ENCODE peak calls at places on chromosomes 11 and 22, in seven cellular contexts. V is spleen, D is transverse colon, U is SJSA1, S is ovary, X is heart right ventricle, I is astrocyte. O is an unnamed sample. For H3K4me1, the result is how much of the 10 kb centered on the place peaks cover.

GRCh38 chr22:40534379-40535188 is 101.9 kb downstream of the MRTFA start:
- DNase-seq in S (no peak), D (no peak), X (no peak), U (peak), I (peak), V (no peak), O (no peak)

GRCh38 chr11:133968300-133968699 is 11.5 kb upstream of the IGSF9B start:
- DNase-seq in S (no peak), D (no peak), V (no peak), X (no peak), U (no peak), I (no peak), O (no peak)

GRCh38 chr22:23357028-23357427 is 176.7 kb downstream of the BCR start:
- DNase-seq in U (no peak), I (no peak), V (peak), D (no peak), S (no peak), X (no peak), O (no peak)

GRCh38 chr11:66727883-66728759 is 895 bp downstream of the SPTBN2 start:
- DNase-seq in V (no peak), X (no peak), U (no peak), I (no peak), D (peak), S (no peak), O (no peak)

GRCh38 chr11:113415343-113415742 is 27.8 kb downstream of the ANKK1 start:
- DNase-seq in I (no peak), S (no peak), D (no peak), X (no peak), V (peak), U (no peak), O (no peak)

GRCh38 chr11:1876361-1877063 is 15.2 kb downstream of the PRR33 start:
- DNase-seq in D (peak), V (peak), X (peak), U (no peak), I (no peak), S (peak), O (peak)

GRCh38 chr11:40281055-40281580 is 1178.3 kb downstream of the LRRC4C start:
- DNase-seq in X (no peak), D (no peak), V (no peak), U (no peak), S (no peak), I (peak), O (no peak)

GRCh38 chr11:67532889-67533288 is 9.6 kb upstream of the CABP2 start:
- DNase-seq in D (no peak), U (no peak), I (no peak), S (no peak), X (no peak), V (no peak), O (no peak)

GRCh38 chr11:70135142-70136132 is 57.3 kb downstream of the ANO1 start:
- DNase-seq in V (no peak), S (no peak), X (peak), U (no peak), D (no peak), I (no peak), O (no peak)

DNA sequence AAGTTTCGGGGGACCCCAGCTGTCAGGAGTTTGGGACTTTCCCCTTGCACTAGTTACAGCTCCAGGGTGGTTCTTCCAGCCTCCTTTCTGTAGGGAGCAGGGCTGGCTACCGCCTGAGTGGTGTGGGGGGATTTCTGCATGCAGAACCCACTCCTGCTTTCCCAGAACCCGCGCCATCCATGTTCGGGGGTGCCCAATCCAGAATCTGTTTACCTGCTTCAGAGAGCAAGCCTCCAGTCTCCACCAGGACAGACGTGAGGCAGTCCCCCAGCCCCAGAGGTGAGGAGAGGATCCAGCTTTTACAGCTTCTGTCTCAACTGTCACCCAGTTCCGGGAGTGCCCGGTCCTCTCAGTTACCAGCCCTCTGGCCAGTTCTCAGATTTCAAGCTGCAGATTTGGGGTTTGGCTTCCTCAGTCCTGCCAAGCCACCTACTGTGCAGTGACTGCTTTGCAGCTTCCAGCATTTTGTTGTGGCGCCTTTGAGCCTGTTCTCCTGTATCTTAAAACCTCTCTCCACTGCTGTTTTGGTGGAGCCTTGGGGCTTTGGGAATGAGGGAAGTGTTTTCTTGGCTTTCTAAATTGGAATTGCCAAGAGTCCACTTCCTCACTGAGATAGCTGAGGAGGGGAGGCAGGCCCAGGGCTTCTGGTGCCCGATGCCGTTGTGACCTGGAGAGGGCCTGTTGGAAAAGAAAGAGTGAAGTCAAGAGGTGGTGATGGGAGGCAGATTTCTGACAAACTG is 513.2 kb downstream of the TBC1D22A start:
- DNase-seq in S (no peak), X (no peak), V (no peak), U (no peak), D (no peak), I (no peak), O (no peak)
- H3K27ac ChIP-seq in S (no peak), X (no peak), V (no peak), U (no peak), D (no peak), I (no peak), O (no peak)

GRCh38 chr11:78417888-78418583 is 416 bp upstream of the GAB2 start:
- DNase-seq in D (peak), S (peak), V (peak), X (peak), I (peak), U (peak), O (peak)

GRCh38 chr11:78418584-78419211 is 1.1 kb upstream of the GAB2 start:
- DNase-seq in U (no peak), X (no peak), V (no peak), D (no peak), S (no peak), I (no peak), O (no peak)

GRCh38 chr11:78420796-78421209 is 3.2 kb upstream of the GAB2 start:
- DNase-seq in D (peak), S (peak), I (peak), V (peak), U (no peak), X (peak), O (peak)

GRCh38 chr11:78419327-78419726 is 1.7 kb upstream of the GAB2 start:
- DNase-seq in S (peak), D (peak), U (peak), X (peak), I (peak), V (no peak), O (peak)

DNA sequence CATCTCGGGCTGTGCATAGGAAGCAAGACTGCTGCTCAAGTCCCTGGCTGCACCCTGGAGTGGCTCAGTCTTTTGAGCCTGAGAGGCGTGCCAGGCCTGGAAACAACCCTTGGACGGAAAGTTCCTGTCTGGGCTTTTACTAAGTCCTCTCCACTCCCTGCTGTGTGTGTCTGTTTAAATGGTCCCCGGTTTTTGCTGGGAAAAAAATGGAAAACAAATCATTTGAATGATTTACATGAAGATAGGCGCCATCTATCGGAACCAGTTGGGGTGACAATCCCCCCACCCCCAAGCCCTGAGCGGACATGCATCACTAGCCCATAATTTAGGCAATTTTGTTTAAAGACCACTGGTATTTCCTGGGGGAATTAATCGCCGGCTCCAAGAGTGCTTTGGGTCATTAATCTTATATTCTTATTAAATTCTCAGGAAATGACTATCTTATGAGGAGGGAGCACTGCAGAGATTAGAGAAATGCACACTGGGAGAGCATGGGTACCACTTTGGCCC is 2.7 kb upstream of the GAB2 start:
- DNase-seq in I (peak), U (peak), V (peak), X (peak), S (peak), D (peak), O (peak)
- H3K4me1 ChIP-seq in I (under half), U (under half), V (half or more), X (half or more), S (under half), D (under half), O (under half)

GRCh38 chr22:29265929-29266328 is 1.9 kb downstream of the RHBDD3 start:
- DNase-seq in U (no peak), D (no peak), V (no peak), X (no peak), S (peak), I (no peak), O (no peak)
- H3K27ac ChIP-seq in U (no peak), D (no peak), V (peak), X (no peak), S (no peak), I (no peak), O (no peak)

DNA sequence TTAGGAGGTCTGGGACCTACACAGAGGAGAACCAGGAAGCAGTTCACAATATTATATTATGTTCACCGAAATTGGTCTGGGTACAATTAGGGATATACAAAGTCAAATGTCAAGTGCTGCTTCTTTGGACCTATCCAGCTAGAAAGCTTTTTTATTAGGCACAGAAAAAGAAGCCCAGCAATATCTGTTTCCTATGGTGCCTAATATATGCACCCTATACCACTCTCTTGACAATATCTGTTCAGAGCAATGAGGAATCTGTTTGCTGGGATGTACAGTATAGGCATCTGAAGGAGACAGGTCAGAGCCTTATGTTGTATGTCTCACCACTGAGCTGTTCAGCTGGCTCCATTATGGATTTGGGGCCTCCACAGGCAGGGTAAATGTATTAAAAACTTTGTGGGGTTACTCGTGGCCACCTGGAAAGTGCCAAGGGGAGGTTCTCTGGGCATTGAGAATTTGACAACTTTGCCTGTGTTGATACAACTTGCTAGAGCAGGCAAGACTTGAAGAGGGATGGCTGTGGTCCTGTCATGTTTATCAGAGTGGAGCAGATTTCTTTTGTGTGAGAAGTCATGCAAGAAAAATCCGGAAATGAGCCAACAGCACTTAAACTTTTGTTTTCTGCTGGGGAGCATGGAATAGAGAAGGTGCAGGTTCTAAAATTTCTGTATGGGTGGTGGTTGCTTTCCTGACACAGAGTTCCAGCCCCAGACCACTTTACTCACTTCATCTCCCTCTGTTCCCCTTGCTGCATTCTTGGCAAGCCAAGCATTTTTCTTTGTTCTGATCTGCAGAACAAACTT is 10.1 kb downstream of the STIM1 start:
- DNase-seq in X (peak), I (peak), D (no peak), S (no peak), V (no peak), U (peak), O (no peak)
- H3K4me1 ChIP-seq in X (half or more), I (under half), D (half or more), S (under half), V (half or more), U (under half), O (under half)

DNA sequence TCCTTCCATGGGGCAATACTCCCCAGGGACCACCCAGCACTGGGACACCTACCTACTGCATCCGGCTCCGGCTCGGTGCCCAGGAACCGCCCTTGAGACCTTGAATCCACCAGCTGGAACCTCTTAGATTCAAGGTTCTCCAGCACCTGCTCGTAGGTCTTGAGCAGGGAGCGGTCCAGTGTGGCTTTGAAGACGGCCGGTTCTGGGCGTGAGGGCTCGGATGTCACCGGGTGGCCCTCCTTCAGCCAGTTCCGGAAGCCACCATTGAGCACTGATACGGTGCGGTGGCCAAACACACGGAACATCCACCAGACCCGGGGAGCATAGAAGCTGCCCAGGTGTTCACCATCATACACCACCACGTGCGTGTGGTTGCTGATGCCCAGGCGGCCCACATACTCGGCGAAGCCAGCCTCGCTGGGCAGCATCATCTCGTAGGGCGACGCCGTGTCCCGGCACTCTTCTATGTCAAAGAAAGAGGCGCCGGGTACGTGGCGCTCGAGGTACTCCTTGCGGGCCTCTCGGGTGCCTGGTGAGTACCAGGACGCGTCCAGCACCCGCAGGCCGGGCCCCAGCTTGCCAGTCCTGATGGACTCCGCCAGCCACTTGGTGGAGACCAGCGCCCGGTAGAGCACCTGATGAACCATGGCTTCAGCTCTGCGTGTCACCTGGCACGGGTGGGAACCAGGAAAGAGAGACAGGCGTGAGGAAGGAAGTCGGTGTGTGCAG is 997 bp downstream of the TST start:
- DNase-seq in X (no peak), D (no peak), I (no peak), V (peak), U (no peak), S (no peak), O (no peak)
- H3K27ac ChIP-seq in X (peak), D (peak), I (no peak), V (no peak), U (no peak), S (peak), O (peak)

GRCh38 chr11:35675901-35676610 is 13.5 kb downstream of the TRIM44 start:
- DNase-seq in U (no peak), V (no peak), S (no peak), D (no peak), I (no peak), X (no peak), O (no peak)
- H3K4me1 ChIP-seq in U (under half), V (half or more), S (under half), D (under half), I (under half), X (half or more), O (under half)

DNA sequence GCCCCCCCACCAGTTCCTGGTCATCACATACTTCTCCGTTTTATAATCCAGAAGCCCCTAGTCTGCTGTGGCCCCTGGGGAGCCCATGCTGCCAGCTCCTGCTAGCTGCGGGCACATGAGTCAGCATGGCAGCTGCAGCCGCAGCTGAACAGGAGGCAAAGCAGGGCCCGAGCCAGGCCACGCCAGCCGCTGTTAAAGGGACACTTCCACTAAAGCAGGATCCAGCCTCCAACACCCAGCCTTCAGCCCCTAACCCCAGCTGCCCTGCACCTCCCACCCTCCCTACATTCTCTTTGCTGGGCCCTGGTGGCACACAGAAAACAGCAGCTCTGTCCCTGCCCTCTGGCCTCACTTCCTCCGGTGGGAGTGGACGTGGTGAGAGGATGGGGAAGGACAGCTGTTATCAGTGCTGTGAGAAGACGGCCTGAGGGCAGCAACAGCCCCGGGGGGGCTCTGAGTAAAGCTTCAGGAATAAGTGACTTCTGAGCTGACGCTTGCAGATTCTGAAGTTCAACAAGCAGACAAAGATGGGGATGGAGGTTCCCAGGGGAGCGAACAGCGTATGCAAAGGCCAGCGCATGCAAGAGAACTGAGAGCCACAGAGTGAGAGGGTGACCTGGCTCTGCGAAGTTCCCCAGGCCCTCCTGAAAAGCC is 688 bp upstream of the LRRC74B start:
- DNase-seq in D (no peak), S (no peak), I (peak), X (no peak), U (peak), V (peak), O (no peak)
- H3K27ac ChIP-seq in D (no peak), S (no peak), I (peak), X (no peak), U (no peak), V (peak), O (no peak)

O was measured in pancreas.